ENCODE peak calls at places on chromosome 18, in ten cellular contexts. A is mammary epithelial cell; W is psoas muscle; T is GM12878; E is Peyer's patch; P is transverse colon; J is adipocyte; H is kidney; U is naive thymus-derived CD4-positive, alpha-beta T cell; Z is tibial artery. F is an unnamed sample. For H3K4me1 and H3K9me3, the result is how much of the 10 kb centered on the place peaks cover.

GRCh38 chr18:61742555-61743429 is 150.0 kb downstream of the RNF152 start:
- DNase-seq in A (no peak), W (no peak), T (no peak), E (no peak), P (no peak), J (no peak), H (peak), U (no peak), Z (peak), F (no peak)

GRCh38 chr18:8140841-8141501 is 468.3 kb upstream of the RAB12 start:
- DNase-seq in A (peak), W (peak), T (no peak), E (no peak), P (peak), J (peak), H (no peak), U (no peak), Z (no peak), F (no peak)

GRCh38 chr18:23664674-23665073 is 2.0 kb upstream of the ANKRD29 start:
- DNase-seq in A (no peak), W (no peak), T (no peak), E (no peak), P (no peak), J (no peak), H (no peak), U (no peak), Z (no peak), F (no peak)

GRCh38 chr18:46759885-46760284 is 3.0 kb upstream of the ST8SIA5 start:
- DNase-seq in A (no peak), W (no peak), T (no peak), E (no peak), P (no peak), J (no peak), H (no peak), U (no peak), Z (no peak), F (peak)

GRCh38 chr18:23365602-23366001 is 87.5 kb upstream of the RIOK3 start:
- DNase-seq in A (no peak), W (no peak), T (no peak), E (no peak), P (no peak), J (peak), H (no peak), U (no peak), Z (peak), F (no peak)

GRCh38 chr18:600107-600506 is 3.3 kb downstream of the CLUL1 start:
- DNase-seq in A (no peak), W (no peak), T (no peak), E (no peak), P (no peak), J (no peak), H (no peak), U (no peak), Z (no peak), F (no peak)

GRCh38 chr18:2448565-2449151 is 122.6 kb downstream of the METTL4 start:
- DNase-seq in A (no peak), W (no peak), T (no peak), E (no peak), P (no peak), J (peak), H (no peak), U (no peak), Z (no peak), F (no peak)

GRCh38 chr18:60064271-60064670 is 164.5 kb downstream of the PMAIP1 start:
- DNase-seq in A (peak), W (no peak), T (no peak), E (no peak), P (no peak), J (no peak), H (no peak), U (no peak), Z (no peak), F (no peak)

GRCh38 chr18:48840491-48840877 is 110.3 kb downstream of the SMAD7 start:
- DNase-seq in A (no peak), W (no peak), T (no peak), E (no peak), P (no peak), J (no peak), H (peak), U (no peak), Z (no peak), F (peak)

GRCh38 chr18:21110667-21111350 is 804 bp downstream of the ROCK1 start:
- DNase-seq in A (peak), W (peak), T (no peak), E (peak), P (peak), J (peak), H (peak), U (peak), Z (no peak), F (peak)

GRCh38 chr18:64994370-64994769 is 756.4 kb upstream of the CDH7 start:
- DNase-seq in A (no peak), W (no peak), T (no peak), E (no peak), P (no peak), J (no peak), H (no peak), U (no peak), Z (no peak), F (no peak)

GRCh38 chr18:79058007-79058406 is 11.2 kb upstream of the ATP9B start:
- DNase-seq in A (no peak), W (no peak), T (no peak), E (no peak), P (no peak), J (no peak), H (no peak), U (no peak), Z (no peak), F (no peak)

GRCh38 chr18:46261799-46262198 is 157.6 kb downstream of the HAUS1 start:
- DNase-seq in A (peak), W (no peak), T (no peak), E (no peak), P (no peak), J (no peak), H (no peak), U (no peak), Z (no peak), F (no peak)

GRCh38 chr18:47163241-47163640 is 12.9 kb downstream of the IER3IP1 start:
- DNase-seq in A (peak), W (no peak), T (no peak), E (no peak), P (no peak), J (peak), H (no peak), U (no peak), Z (no peak), F (no peak)

GRCh38 chr18:46067431-46068007 is 4.5 kb downstream of the PSTPIP2 start:
- DNase-seq in A (no peak), W (no peak), T (no peak), E (no peak), P (no peak), J (no peak), H (peak), U (no peak), Z (no peak), F (peak)

GRCh38 chr18:47050468-47050867 is 15.0 kb upstream of the ELOA2 start:
- DNase-seq in A (peak), W (no peak), T (no peak), E (no peak), P (no peak), J (peak), H (no peak), U (peak), Z (no peak), F (peak)

GRCh38 chr18:38493991-38494559 is 928.5 kb upstream of the CELF4 start:
- DNase-seq in A (peak), W (no peak), T (no peak), E (no peak), P (no peak), J (no peak), H (no peak), U (no peak), Z (no peak), F (peak)

GRCh38 chr18:8424917-8425725 is 184.1 kb upstream of the RAB12 start:
- DNase-seq in A (peak), W (no peak), T (no peak), E (no peak), P (no peak), J (peak), H (no peak), U (no peak), Z (no peak), F (peak)

GRCh38 chr18:29012364-29012763 is 835.4 kb upstream of the CDH2 start:
- DNase-seq in A (no peak), W (no peak), T (no peak), E (no peak), P (no peak), J (no peak), H (no peak), U (no peak), Z (no peak), F (no peak)

GRCh38 chr18:50312296-50313030 is 25.0 kb upstream of the CXXC1 start:
- DNase-seq in A (no peak), W (no peak), T (peak), E (no peak), P (no peak), J (no peak), H (no peak), U (no peak), Z (no peak), F (no peak)

GRCh38 chr18:8254664-8255063 is 354.6 kb upstream of the RAB12 start:
- DNase-seq in A (no peak), W (no peak), T (no peak), E (no peak), P (no peak), J (no peak), H (no peak), U (no peak), Z (no peak), F (no peak)

GRCh38 chr18:42583197-42583776 is 532.2 kb downstream of the RIT2 start:
- DNase-seq in A (peak), W (no peak), T (no peak), E (no peak), P (no peak), J (no peak), H (no peak), U (no peak), Z (no peak), F (no peak)

GRCh38 chr18:49521251-49521650 is 34.2 kb upstream of the C18orf32 start:
- DNase-seq in A (peak), W (no peak), T (no peak), E (no peak), P (no peak), J (no peak), H (no peak), U (no peak), Z (no peak), F (peak)

GRCh38 chr18:6022089-6022444 is 126.7 kb upstream of the TMEM200C start:
- DNase-seq in A (no peak), W (no peak), T (no peak), E (no peak), P (no peak), J (no peak), H (no peak), U (no peak), Z (no peak), F (no peak)

GRCh38 chr18:801137-801536 is 10.9 kb downstream of the YES1 start:
- DNase-seq in A (no peak), W (no peak), T (no peak), E (no peak), P (no peak), J (no peak), H (no peak), U (no peak), Z (no peak), F (no peak)

GRCh38 chr18:56407631-56408030 is 230.8 kb downstream of the TXNL1 start:
- DNase-seq in A (no peak), W (no peak), T (no peak), E (no peak), P (no peak), J (no peak), H (no peak), U (no peak), Z (no peak), F (no peak)

GRCh38 chr18:77105021-77105420 is 27.6 kb downstream of the MBP start:
- DNase-seq in A (no peak), W (no peak), T (no peak), E (no peak), P (no peak), J (no peak), H (peak), U (no peak), Z (no peak), F (no peak)

GRCh38 chr18:40897884-40898283 is 1057.2 kb upstream of the PIK3C3 start:
- DNase-seq in A (no peak), W (no peak), T (no peak), E (no peak), P (no peak), J (no peak), H (no peak), U (no peak), Z (no peak), F (no peak)

GRCh38 chr18:51767293-51767692 is 569.8 kb upstream of the MEX3C start:
- DNase-seq in A (no peak), W (no peak), T (no peak), E (no peak), P (no peak), J (no peak), H (peak), U (no peak), Z (no peak), F (no peak)

GRCh38 chr18:77131100-77131651 is 1.4 kb downstream of the MBP start:
- DNase-seq in A (peak), W (peak), T (no peak), E (peak), P (peak), J (no peak), H (no peak), U (no peak), Z (no peak), F (no peak)

GRCh38 chr18:25736516-25736915 is 353.9 kb downstream of the SS18 start:
- DNase-seq in A (peak), W (no peak), T (no peak), E (no peak), P (no peak), J (no peak), H (no peak), U (no peak), Z (no peak), F (no peak)

GRCh38 chr18:79506191-79507075 is 110.7 kb downstream of the NFATC1 start:
- DNase-seq in A (no peak), W (peak), T (no peak), E (peak), P (peak), J (peak), H (peak), U (peak), Z (peak), F (no peak)

DNA sequence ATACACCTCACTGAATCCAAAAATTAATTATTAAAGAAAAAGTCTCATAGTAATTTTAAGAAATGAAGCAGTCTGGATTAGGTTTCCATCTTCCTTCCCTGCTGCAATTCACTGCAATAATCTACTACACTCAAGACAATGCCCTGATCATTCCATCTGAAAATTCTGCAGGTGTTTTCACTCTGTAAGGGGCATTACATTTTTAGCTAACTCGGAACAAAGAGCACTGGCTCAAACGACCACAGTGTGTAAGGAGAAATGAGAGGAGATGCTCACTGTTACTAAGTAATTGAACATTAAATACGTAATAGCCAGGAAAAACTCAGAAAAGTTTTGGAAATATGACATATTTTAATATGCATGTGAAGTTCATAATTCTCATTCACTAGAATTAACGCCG is 1.3 kb downstream of the B4GALT6 start:
- DNase-seq in A (no peak), W (no peak), T (no peak), E (no peak), P (no peak), J (no peak), H (no peak), U (no peak), Z (no peak), F (no peak)
- H3K4me3 ChIP-seq in A (peak), W (no peak), T (peak), E (no peak), P (no peak), J (no peak), H (no peak), U (no peak), Z (no peak), F (no peak)

GRCh38 chr18:58861353-58861752 is 3.3 kb upstream of the ZNF532 start:
- DNase-seq in A (no peak), W (no peak), T (no peak), E (no peak), P (no peak), J (peak), H (no peak), U (no peak), Z (no peak), F (no peak)

GRCh38 chr18:58862851-58863538 is 1.7 kb upstream of the ZNF532 start:
- DNase-seq in A (peak), W (peak), T (no peak), E (peak), P (peak), J (peak), H (no peak), U (peak), Z (no peak), F (peak)

GRCh38 chr18:58862404-58862803 is 2.3 kb upstream of the ZNF532 start:
- DNase-seq in A (no peak), W (no peak), T (no peak), E (no peak), P (no peak), J (no peak), H (no peak), U (no peak), Z (no peak), F (no peak)

GRCh38 chr18:58860747-58861224 is 3.9 kb upstream of the ZNF532 start:
- DNase-seq in A (no peak), W (no peak), T (no peak), E (no peak), P (no peak), J (peak), H (no peak), U (no peak), Z (no peak), F (no peak)

DNA sequence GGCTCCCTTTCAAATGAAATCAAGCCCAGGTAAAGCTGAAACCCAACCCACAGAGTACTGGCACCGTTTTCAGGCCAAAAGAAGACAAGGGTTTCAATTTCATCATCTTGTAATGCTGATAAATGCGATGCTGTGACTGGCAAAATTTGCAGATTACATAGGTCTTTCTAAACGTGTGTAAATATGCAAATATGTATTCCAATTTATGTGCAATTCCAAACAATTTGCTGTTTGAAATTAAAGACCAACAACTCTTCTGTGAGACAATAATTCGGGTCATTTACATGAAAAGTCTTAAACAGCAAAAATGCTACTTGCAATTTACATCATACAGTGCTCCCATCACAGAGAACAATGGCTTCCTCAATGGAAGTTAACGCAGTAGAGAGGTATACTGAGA is 2.8 kb upstream of the ZNF532 start:
- DNase-seq in A (no peak), W (no peak), T (no peak), E (no peak), P (no peak), J (peak), H (no peak), U (no peak), Z (no peak), F (no peak)
- H3K4me1 ChIP-seq in A (half or more), W (half or more), T (under half), E (under half), P (under half), J (half or more), H (under half), U (under half), Z (half or more), F (under half)

GRCh38 chr18:70499218-70499691 is 210.4 kb downstream of the SOCS6 start:
- DNase-seq in A (no peak), W (no peak), T (no peak), E (no peak), P (no peak), J (no peak), H (no peak), U (no peak), Z (no peak), F (peak)
- H3K9me3 ChIP-seq in A (under half), W (under half), T (under half), E (under half), P (under half), J (under half), H (under half), U (under half), Z (under half), F (under half)

DNA sequence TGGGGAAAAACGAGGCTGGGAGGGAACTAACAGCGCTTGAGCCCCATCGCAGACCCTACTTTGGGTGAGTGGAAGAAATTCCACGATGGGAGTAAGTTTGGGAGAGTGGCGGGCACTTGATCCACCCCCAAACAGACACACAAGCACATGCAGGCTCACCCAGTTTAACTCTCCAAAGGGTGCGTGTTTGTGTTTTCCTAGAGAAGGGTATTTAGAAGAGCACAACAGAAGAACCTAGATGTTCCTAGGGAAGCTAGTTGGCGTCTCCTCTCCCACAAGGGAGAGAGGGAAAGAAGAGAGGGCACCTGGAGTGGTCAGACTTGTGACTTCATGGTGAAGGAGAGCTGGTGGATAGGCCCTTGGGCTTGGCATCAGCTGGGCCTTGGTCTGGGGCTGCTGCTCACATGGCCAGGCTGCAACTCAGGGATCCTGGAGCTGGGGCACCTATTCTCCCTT is 3.2 kb downstream of the GATA6 start:
- DNase-seq in A (no peak), W (no peak), T (no peak), E (peak), P (no peak), J (no peak), H (no peak), U (no peak), Z (peak), F (no peak)
- H3K4me3 ChIP-seq in A (no peak), W (peak), T (no peak), E (peak), P (peak), J (peak), H (peak), U (no peak), Z (peak), F (no peak)

DNA sequence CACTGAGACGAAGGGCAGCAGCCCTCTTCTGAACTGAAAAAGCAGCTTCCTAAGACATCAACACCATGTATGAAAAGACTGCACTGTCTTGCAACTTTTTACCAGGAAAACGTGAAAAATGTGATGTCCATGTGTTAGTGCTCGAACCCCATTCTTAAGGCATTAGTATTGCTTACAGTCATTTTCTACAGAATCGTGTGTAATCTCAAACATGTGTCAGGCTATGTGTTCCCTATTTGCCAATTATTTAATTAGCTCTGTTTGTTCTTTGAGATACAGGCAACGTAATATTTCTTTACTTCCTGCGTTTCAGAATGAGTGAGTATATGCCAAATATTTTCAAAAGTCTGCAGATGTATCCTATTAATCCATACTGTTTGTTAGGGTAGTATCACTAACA is 307.7 kb upstream of the CCDC68 start:
- DNase-seq in A (no peak), W (no peak), T (no peak), E (no peak), P (no peak), J (no peak), H (no peak), U (no peak), Z (no peak), F (no peak)
- H3K4me1 ChIP-seq in A (under half), W (under half), T (half or more), E (under half), P (under half), J (under half), H (under half), U (under half), Z (under half), F (under half)

GRCh38 chr18:35245719-35246317 is 5.0 kb downstream of the ZNF397 start:
- DNase-seq in A (peak), W (no peak), T (no peak), E (no peak), P (no peak), J (no peak), H (no peak), U (no peak), Z (no peak), F (no peak)

GRCh38 chr18:35244671-35245070 is 3.8 kb downstream of the ZNF397 start:
- DNase-seq in A (no peak), W (no peak), T (no peak), E (no peak), P (no peak), J (no peak), H (no peak), U (no peak), Z (no peak), F (no peak)

GRCh38 chr18:35247412-35248249 is 6.8 kb downstream of the ZNF397 start:
- DNase-seq in A (no peak), W (no peak), T (no peak), E (no peak), P (no peak), J (no peak), H (no peak), U (no peak), Z (no peak), F (no peak)

GRCh38 chr18:35246831-35247230 is 6.0 kb downstream of the ZNF397 start:
- DNase-seq in A (no peak), W (no peak), T (no peak), E (no peak), P (no peak), J (no peak), H (no peak), U (no peak), Z (no peak), F (no peak)

GRCh38 chr18:35248429-35248828 is 7.6 kb downstream of the ZNF397 start:
- DNase-seq in A (no peak), W (no peak), T (no peak), E (no peak), P (no peak), J (no peak), H (no peak), U (no peak), Z (no peak), F (no peak)
- H3K9me3 ChIP-seq in A (half or more), W (under half), T (under half), E (under half), P (under half), J (half or more), H (under half), U (under half), Z (under half), F (under half)

GRCh38 chr18:35616664-35617423 is 35.3 kb downstream of the GALNT1 start:
- DNase-seq in A (peak), W (no peak), T (peak), E (no peak), P (peak), J (peak), H (no peak), U (peak), Z (peak), F (no peak)
- H3K4me3 ChIP-seq in A (no peak), W (no peak), T (peak), E (no peak), P (no peak), J (no peak), H (no peak), U (peak), Z (no peak), F (no peak)